ENCODE peak calls at places on chromosomes 4 and X, in seven cellular contexts. K is NCI-H1417 treated with DMSO at 0.1 percent for 48 hours; Q is left ventricle myocardium superior; H is right cardiac atrium; D is tibial artery; L is DMS53; S is CD4-positive, alpha-beta T cell. N is an unnamed sample.

GRCh38 chr4:7154351-7154981 is 37.9 kb upstream of the SORCS2 start:
- DNase-seq in H (no peak), S (no peak), D (peak), Q (no peak), K (no peak), L (no peak), N (peak)

GRCh38 chr4:128255906-128256305 is 31.7 kb downstream of the PGRMC2 start:
- DNase-seq in D (no peak), Q (no peak), L (no peak), H (no peak), K (no peak), S (no peak), N (no peak)

GRCh38 chr4:2256156-2256731 is 5.7 kb downstream of the MXD4 start:
- DNase-seq in D (peak), L (no peak), H (peak), S (no peak), Q (peak), K (no peak), N (peak)

GRCh38 chr4:87465739-87466366 is 43.5 kb downstream of the NUDT9 start:
- DNase-seq in H (no peak), K (no peak), S (no peak), D (no peak), Q (no peak), L (peak), N (no peak)

GRCh38 chrX:9845574-9845948 is 59.3 kb downstream of the SHROOM2 start:
- DNase-seq in S (no peak), D (no peak), K (no peak), Q (no peak), L (no peak), H (no peak), N (no peak)

GRCh38 chr4:48945981-48946380 is 39.4 kb upstream of the OCIAD2 start:
- DNase-seq in H (no peak), Q (no peak), K (peak), D (no peak), S (no peak), L (no peak), N (no peak)

GRCh38 chr4:8296491-8296890 is 26.9 kb downstream of the HTRA3 start:
- DNase-seq in L (no peak), D (peak), Q (peak), S (no peak), H (peak), K (no peak), N (peak)

GRCh38 chr4:128468485-128468989 is 180.9 kb upstream of the PGRMC2 start:
- DNase-seq in Q (no peak), S (no peak), D (peak), K (no peak), H (no peak), L (peak), N (peak)

GRCh38 chr4:173494013-173494970 is 35.7 kb downstream of the HAND2 start:
- DNase-seq in K (no peak), Q (peak), D (peak), S (peak), H (peak), L (peak), N (peak)

GRCh38 chr4:154456240-154456639 is 35.4 kb downstream of the DCHS2 start:
- DNase-seq in L (no peak), H (no peak), Q (no peak), K (no peak), D (no peak), S (no peak), N (no peak)

GRCh38 chr4:109655396-109655795 is 47.8 kb downstream of the CASP6 start:
- DNase-seq in H (no peak), S (no peak), Q (no peak), L (no peak), K (no peak), D (no peak), N (no peak)

GRCh38 chrX:19866626-19867410 is 20.6 kb downstream of the SH3KBP1 start:
- DNase-seq in Q (no peak), H (no peak), K (no peak), D (no peak), L (no peak), S (no peak), N (no peak)

GRCh38 chr4:139015948-139016451 is 419 bp downstream of the NOCT start:
- DNase-seq in Q (peak), L (peak), H (no peak), K (no peak), D (peak), S (peak), N (no peak)

GRCh38 chr4:101345271-101345595 is 2.1 kb downstream of the PPP3CA start:
- DNase-seq in D (no peak), S (no peak), K (no peak), Q (peak), L (peak), H (no peak), N (peak)

GRCh38 chr4:187141101-187141500 is 417.4 kb upstream of the FAT1 start:
- DNase-seq in D (no peak), H (no peak), L (no peak), S (no peak), Q (no peak), K (no peak), N (no peak)

GRCh38 chr4:174598800-174599199 is 76.5 kb upstream of the HPGD start:
- DNase-seq in Q (no peak), L (no peak), K (no peak), D (no peak), S (no peak), H (no peak), N (no peak)

GRCh38 chr4:110730318-110730717 is 107.4 kb upstream of the PITX2 start:
- DNase-seq in Q (no peak), K (no peak), H (no peak), S (no peak), D (no peak), L (no peak), N (no peak)

GRCh38 chr4:30720021-30720655 is at the start of gene PCDH7:
- DNase-seq in S (no peak), K (no peak), H (peak), L (peak), D (peak), Q (peak), N (peak)

GRCh38 chr4:1051472-1051871 is 40.0 kb downstream of the FGFRL1 start:
- DNase-seq in D (no peak), L (no peak), Q (no peak), K (no peak), H (no peak), S (no peak), N (no peak)

GRCh38 chrX:3950373-3950772 is 236.9 kb upstream of the PRKX start:
- DNase-seq in H (no peak), K (no peak), S (no peak), D (no peak), Q (no peak), L (no peak), N (no peak)

GRCh38 chr4:38324861-38325451 is 339.0 kb upstream of the KLF3 start:
- DNase-seq in K (no peak), L (no peak), Q (no peak), D (no peak), H (peak), S (no peak), N (no peak)

GRCh38 chr4:53563824-53564223 is 27.5 kb downstream of the LNX1 start:
- DNase-seq in Q (no peak), S (no peak), H (no peak), L (no peak), D (no peak), K (no peak), N (no peak)

GRCh38 chrX:107741318-107741813 is 34.2 kb downstream of the TSC22D3 start:
- DNase-seq in S (no peak), Q (no peak), L (no peak), K (no peak), D (no peak), H (no peak), N (no peak)

GRCh38 chr4:4260185-4260751 is 12.2 kb upstream of the TMEM128 start:
- DNase-seq in K (peak), Q (no peak), D (no peak), L (peak), S (no peak), H (no peak), N (no peak)

GRCh38 chr4:94350095-94350494 is 7.5 kb upstream of the HPGDS start:
- DNase-seq in L (no peak), S (no peak), K (no peak), H (no peak), D (no peak), Q (no peak), N (no peak)

GRCh38 chr4:186264660-186265059 is 1.3 kb upstream of the F11 start:
- DNase-seq in K (no peak), L (no peak), H (no peak), D (no peak), Q (no peak), S (no peak), N (no peak)

N was measured in uterus.